ENCODE peak calls at places on chromosome 4, in seven cellular contexts. L is CD8-positive, alpha-beta T cell; G is AG09309; Y is heart left ventricle; I is kidney epithelial cell; T is OCI-LY7; S is cardiac muscle cell. B is an unnamed sample.

GRCh38 chr4:148998719-148999118 is 556.5 kb upstream of the NR3C2 start:
- DNase-seq in L (no peak), S (peak), Y (no peak), I (no peak), T (peak), G (no peak), B (peak)

GRCh38 chr4:149887091-149887490 is 71.4 kb upstream of the IQCM start:
- DNase-seq in I (no peak), Y (no peak), L (no peak), T (no peak), S (no peak), G (no peak), B (no peak)

GRCh38 chr4:80202784-80203553 is 5.7 kb downstream of the PRDM8 start:
- DNase-seq in Y (peak), I (no peak), G (no peak), S (peak), L (peak), T (no peak), B (no peak)

GRCh38 chr4:113740857-113741379 is 20.6 kb downstream of the CAMK2D start:
- DNase-seq in T (no peak), I (no peak), G (no peak), S (no peak), L (no peak), Y (no peak), B (no peak)

GRCh38 chr4:105765690-105766407 is 57.3 kb downstream of the GSTCD start:
- DNase-seq in G (peak), T (no peak), I (peak), Y (no peak), S (no peak), L (no peak), B (peak)

GRCh38 chr4:142558851-142559250 is 287.2 kb downstream of the INPP4B start:
- DNase-seq in Y (no peak), T (no peak), G (no peak), I (no peak), L (no peak), S (peak), B (no peak)

GRCh38 chr4:85573270-85573669 is 98.3 kb downstream of the ARHGAP24 start:
- DNase-seq in G (no peak), S (no peak), T (no peak), L (no peak), I (no peak), Y (no peak), B (no peak)

GRCh38 chr4:35080799-35081198 is 1163.5 kb downstream of the ARAP2 start:
- DNase-seq in L (no peak), I (no peak), Y (no peak), S (no peak), G (no peak), T (no peak), B (no peak)

GRCh38 chr4:147786031-147786430 is 54.1 kb downstream of the ARHGAP10 start:
- DNase-seq in L (no peak), S (peak), G (no peak), T (no peak), Y (no peak), I (no peak), B (no peak)

GRCh38 chr4:21790437-21791029 is 158.0 kb downstream of the KCNIP4 start:
- DNase-seq in L (no peak), I (no peak), Y (no peak), T (peak), G (no peak), S (peak), B (peak)

GRCh38 chr4:40980318-40980883 is 230.6 kb downstream of the NSUN7 start:
- DNase-seq in I (no peak), Y (no peak), L (no peak), S (peak), G (no peak), T (peak), B (no peak)

GRCh38 chr4:187602339-187603092 is 393.1 kb upstream of the ZFP42 start:
- DNase-seq in T (no peak), S (no peak), Y (no peak), G (no peak), I (no peak), L (no peak), B (no peak)

GRCh38 chr4:125049711-125050110 is 265.0 kb upstream of the FAT4 start:
- DNase-seq in G (no peak), L (no peak), T (no peak), S (no peak), I (no peak), Y (no peak), B (no peak)

GRCh38 chr4:153451931-153452660 is 14.1 kb upstream of the TMEM131L start:
- DNase-seq in L (no peak), T (no peak), G (no peak), S (peak), I (no peak), Y (no peak), B (no peak)

GRCh38 chr4:187193141-187193540 is 469.5 kb upstream of the FAT1 start:
- DNase-seq in I (no peak), S (no peak), T (no peak), Y (no peak), G (no peak), L (no peak), B (no peak)

GRCh38 chr4:65453398-65453797 is 216.9 kb downstream of the EPHA5 start:
- DNase-seq in S (no peak), Y (no peak), L (no peak), G (no peak), T (no peak), I (no peak), B (no peak)

GRCh38 chr4:22551550-22551949 is 35.7 kb upstream of the ADGRA3 start:
- DNase-seq in T (no peak), I (no peak), G (no peak), S (no peak), L (no peak), Y (no peak), B (no peak)

GRCh38 chr4:66681962-66682361 is 863.3 kb downstream of the CENPC start:
- DNase-seq in G (peak), L (no peak), T (no peak), Y (no peak), I (no peak), S (no peak), B (no peak)

GRCh38 chr4:159366966-159367365 is 264.1 kb downstream of the RAPGEF2 start:
- DNase-seq in G (no peak), S (no peak), I (no peak), L (no peak), T (no peak), Y (no peak), B (no peak)

GRCh38 chr4:152283806-152284470 is 252.0 kb downstream of the FBXW7 start:
- DNase-seq in Y (no peak), G (no peak), L (no peak), S (no peak), T (no peak), I (no peak), B (peak)

GRCh38 chr4:66639361-66639760 is 905.9 kb downstream of the CENPC start:
- DNase-seq in Y (no peak), G (peak), L (no peak), I (no peak), S (no peak), T (no peak), B (no peak)

GRCh38 chr4:3276961-3277360 is 15.9 kb upstream of the RGS12 start:
- DNase-seq in G (no peak), L (no peak), S (no peak), I (no peak), Y (no peak), T (no peak), B (no peak)

GRCh38 chr4:20256381-20256881 is 4.7 kb downstream of the SLIT2 start:
- DNase-seq in T (no peak), L (no peak), G (no peak), I (no peak), S (no peak), Y (no peak), B (no peak)

GRCh38 chr4:37977471-37978452 is 17.6 kb downstream of the PTTG2 start:
- DNase-seq in L (peak), Y (peak), I (no peak), S (peak), T (peak), G (peak), B (peak)

GRCh38 chr4:37978509-37978908 is 18.3 kb downstream of the PTTG2 start:
- DNase-seq in Y (no peak), S (no peak), I (no peak), T (no peak), L (no peak), G (no peak), B (no peak)

GRCh38 chr4:37976513-37976912 is 16.3 kb downstream of the PTTG2 start:
- DNase-seq in L (no peak), Y (no peak), T (no peak), G (no peak), I (no peak), S (no peak), B (no peak)

GRCh38 chr4:37973481-37973880 is 13.3 kb downstream of the PTTG2 start:
- DNase-seq in I (no peak), Y (no peak), S (no peak), L (no peak), G (no peak), T (no peak), B (no peak)

DNA sequence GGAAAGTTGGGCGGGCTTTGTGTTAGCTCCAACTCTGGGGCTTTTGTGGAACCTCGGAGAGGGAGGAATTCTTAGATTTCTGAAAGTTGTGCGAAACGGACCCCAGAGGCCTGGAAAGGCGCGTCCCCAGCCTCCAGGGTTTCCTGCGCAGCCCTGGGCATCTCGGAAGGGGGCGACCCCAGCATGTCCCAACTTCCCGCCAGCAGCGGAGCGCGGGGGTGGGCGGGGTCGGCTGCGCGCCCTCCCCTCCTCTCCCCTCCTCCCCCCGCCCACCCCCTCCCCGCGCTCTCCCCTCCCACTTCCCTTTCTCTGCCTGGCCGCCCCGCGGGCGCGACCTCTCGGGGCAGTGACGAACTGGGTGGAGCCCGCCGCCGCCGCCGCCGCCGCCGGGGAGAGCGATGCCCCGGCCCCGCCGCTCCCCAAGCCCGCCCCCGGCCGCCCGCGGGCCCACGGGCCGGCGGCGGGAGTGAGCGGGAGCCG is 16.8 kb downstream of the PTTG2 start:
- DNase-seq in S (peak), G (no peak), T (peak), Y (peak), I (no peak), L (peak), B (peak)
- TF ChIP-seq CTCF in S (no peak), G (no peak), T (peak), Y (no peak), I (no peak), L (no peak), B (no peak)

DNA sequence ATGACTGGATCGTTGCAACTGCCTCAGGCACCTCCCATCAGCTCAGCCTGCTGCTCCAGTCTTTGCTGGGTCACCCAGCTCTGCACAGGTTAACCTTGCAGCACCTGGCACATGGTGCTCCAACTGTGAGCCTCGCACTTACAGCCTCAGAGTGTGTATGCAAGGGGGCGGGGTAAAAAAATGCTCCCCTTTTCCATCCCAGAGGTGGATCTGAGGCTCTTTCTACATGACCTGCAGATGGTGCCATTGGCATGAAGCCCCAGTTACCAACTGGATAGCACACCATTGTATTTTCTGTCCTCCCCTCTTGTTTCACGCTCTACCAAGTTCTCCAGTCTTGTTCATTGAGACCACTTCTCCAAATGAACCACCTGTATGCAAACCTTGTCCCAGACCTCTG is 46.2 kb upstream of the TRPC3 start:
- DNase-seq in G (no peak), S (peak), T (peak), L (no peak), Y (no peak), I (no peak), B (peak)
- TF ChIP-seq CTCF in G (peak), S (no peak), T (peak), L (no peak), Y (peak), I (no peak), B (no peak)

GRCh38 chr4:69617083-69617694 is 22.3 kb downstream of the UGT2A2 start:
- DNase-seq in I (peak), L (no peak), S (peak), G (no peak), T (peak), Y (no peak), B (peak)
- TF ChIP-seq CTCF in I (peak), L (no peak), S (peak), G (no peak), T (peak), Y (peak), B (no peak)

GRCh38 chr4:48483006-48483776 is at the start of gene SLC10A4:
- DNase-seq in L (no peak), G (no peak), S (peak), Y (no peak), T (no peak), I (no peak), B (peak)

GRCh38 chr4:48478273-48478672 is 4.9 kb upstream of the SLC10A4 start:
- DNase-seq in S (no peak), G (no peak), T (no peak), I (no peak), Y (no peak), L (no peak), B (no peak)

GRCh38 chr4:48481581-48481980 is 1.6 kb upstream of the SLC10A4 start:
- DNase-seq in Y (no peak), I (no peak), S (no peak), L (no peak), T (no peak), G (no peak), B (no peak)

GRCh38 chr4:48484494-48485168 is 1.5 kb downstream of the SLC10A4 start:
- DNase-seq in G (no peak), T (no peak), Y (no peak), I (no peak), S (no peak), L (no peak), B (no peak)

DNA sequence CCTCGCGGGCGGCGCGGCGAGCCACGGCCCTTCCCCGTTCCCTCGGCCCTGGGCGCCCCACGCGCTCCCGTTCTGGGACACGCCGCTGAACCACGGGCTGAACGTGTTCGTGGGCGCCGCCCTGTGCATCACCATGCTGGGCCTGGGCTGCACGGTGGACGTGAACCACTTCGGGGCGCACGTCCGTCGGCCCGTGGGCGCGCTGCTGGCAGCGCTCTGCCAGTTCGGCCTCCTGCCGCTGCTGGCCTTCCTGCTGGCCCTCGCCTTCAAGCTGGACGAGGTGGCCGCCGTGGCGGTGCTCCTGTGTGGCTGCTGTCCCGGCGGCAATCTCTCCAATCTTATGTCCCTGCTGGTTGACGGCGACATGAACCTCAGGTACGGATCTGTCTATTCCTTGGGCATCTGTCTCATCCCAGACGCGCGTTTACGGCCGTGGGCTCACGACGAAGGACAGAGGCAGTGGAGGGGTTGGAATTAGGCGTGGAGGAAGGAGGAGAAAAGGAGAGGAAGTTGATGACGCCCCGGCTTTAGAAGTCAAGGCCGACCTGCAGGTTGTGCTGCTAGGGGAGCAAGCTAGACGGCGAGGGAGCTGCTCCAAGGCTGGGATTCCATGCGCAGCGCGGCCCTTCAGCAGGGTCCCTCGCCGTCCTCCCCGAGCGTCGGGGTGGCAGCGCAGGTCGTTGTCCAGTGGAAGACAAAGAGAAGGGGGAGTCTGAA is 792 bp downstream of the SLC10A4 start:
- DNase-seq in L (no peak), Y (peak), G (no peak), T (no peak), S (no peak), I (no peak), B (peak)
- TF ChIP-seq CTCF in L (no peak), Y (no peak), G (no peak), T (no peak), S (no peak), I (no peak), B (no peak)

DNA sequence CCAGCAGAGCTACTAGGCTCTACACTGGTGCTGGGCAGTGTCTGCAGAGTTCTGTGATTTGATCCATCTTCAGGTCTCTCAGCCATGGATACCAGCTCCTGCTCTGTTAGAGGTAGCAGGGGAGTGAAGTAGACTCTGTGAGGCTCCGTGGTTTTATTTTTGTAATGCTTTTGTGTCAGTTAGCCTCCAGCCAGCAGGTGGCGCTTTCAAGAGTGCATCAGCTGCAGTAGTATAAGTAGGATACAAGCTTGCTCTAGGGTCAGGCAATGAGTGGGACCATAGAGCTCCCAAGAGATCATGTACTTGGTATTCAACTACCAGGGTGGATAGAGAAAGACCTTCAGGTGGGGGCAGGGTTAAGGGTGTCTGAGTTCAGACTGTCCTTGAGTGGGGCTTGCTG is 362.5 kb upstream of the TRAM1L1 start:
- DNase-seq in S (no peak), L (no peak), G (no peak), T (peak), Y (no peak), I (no peak), B (no peak)
- TF ChIP-seq CTCF in S (no peak), L (no peak), G (no peak), T (peak), Y (no peak), I (peak), B (no peak)

DNA sequence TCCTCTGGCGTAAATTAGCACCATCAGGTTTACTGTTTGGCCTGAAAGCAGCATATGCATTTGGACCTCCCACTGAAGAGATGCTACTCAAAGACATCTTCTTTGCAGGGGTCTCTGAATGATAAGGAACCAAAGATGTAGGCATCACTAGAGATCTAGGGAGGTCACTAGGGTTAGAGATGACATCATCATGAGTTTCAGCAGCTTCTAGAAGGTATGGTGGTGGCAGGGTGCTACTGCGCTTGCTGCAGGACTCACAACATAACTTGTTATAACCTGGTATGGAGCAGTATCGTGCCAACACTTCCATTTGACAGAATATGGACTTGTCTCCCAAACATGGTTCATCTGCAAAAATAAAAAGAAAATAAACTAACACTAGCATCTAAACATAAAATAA is 251.6 kb downstream of the NPFFR2 start:
- DNase-seq in Y (no peak), I (no peak), G (no peak), T (no peak), L (no peak), S (no peak), B (no peak)
- TF ChIP-seq CTCF in Y (no peak), I (no peak), G (no peak), T (no peak), L (no peak), S (no peak), B (no peak)